ENCODE peak calls at places on chromosomes 2 and 18, in five cellular contexts. G, H, V, C and F are unnamed samples.

GRCh38 chr2:67445652-67446268 is 48.6 kb downstream of the ETAA1 start:
- DNase-seq in G (no peak), H (no peak), V (no peak), C (no peak), F (no peak)

GRCh38 chr2:240389302-240389805 is 46.1 kb upstream of the GPC1 start:
- DNase-seq in C (no peak), H (no peak), G (no peak), V (no peak), F (no peak)

GRCh38 chr2:17555150-17555549 is 14.7 kb downstream of the VSNL1 start:
- DNase-seq in H (no peak), G (no peak), C (no peak), V (no peak), F (no peak)

GRCh38 chr2:128536925-128537620 is 218.4 kb upstream of the HS6ST1 start:
- DNase-seq in G (peak), C (peak), V (no peak), H (peak), F (no peak)

GRCh38 chr2:212766921-212767320 is 228.3 kb upstream of the ERBB4 start:
- DNase-seq in V (no peak), C (no peak), H (no peak), G (no peak), F (no peak)

GRCh38 chr18:3061581-3062416 is 48.9 kb upstream of the LPIN2 start:
- DNase-seq in G (no peak), H (no peak), V (peak), C (no peak), F (no peak)

GRCh38 chr2:32942728-32943485 is 3.8 kb upstream of the LTBP1 start:
- DNase-seq in C (no peak), H (no peak), V (no peak), G (no peak), F (no peak)

GRCh38 chr2:75607988-75608683 is 38.4 kb upstream of the MRPL19 start:
- DNase-seq in G (peak), H (peak), C (peak), V (no peak), F (no peak)

GRCh38 chr2:160227252-160227651 is 27.2 kb upstream of the ITGB6 start:
- DNase-seq in H (peak), G (peak), C (peak), V (no peak), F (no peak)

GRCh38 chr18:48838921-48839818 is 111.6 kb downstream of the SMAD7 start:
- DNase-seq in G (peak), V (no peak), H (peak), C (peak), F (peak)

GRCh38 chr2:70956141-70956540 is 20.4 kb downstream of the ATP6V1B1 start:
- DNase-seq in C (no peak), G (no peak), H (no peak), V (no peak), F (no peak)

GRCh38 chr18:56162316-56162715 is 476.1 kb downstream of the TXNL1 start:
- DNase-seq in H (peak), G (peak), C (no peak), V (no peak), F (no peak)